ENCODE peak calls at places on chromosomes 11 and 22, in eight cellular contexts. One of them, this sample, is unnamed.

GRCh38 chr11:72848846-72849466 is 34.7 kb downstream of the ATG16L2 start:
- DNase-seq in NCI-H2171 treated with DMSO at 0.1 percent for 48 hours: peak; percentile 35
- DNase-seq in fibroblast of the aortic adventitia: peak; percentile 51
- DNase-seq in glutamatergic neuron: no peak
- DNase-seq in HL-60: peak; percentile 47
- DNase-seq in ureter: no peak
- DNase-seq in activated gamma-delta T cell treated with Interleukin-2 at 50 U/mL for 16 hours: peak; percentile 31
- DNase-seq in HAP-1: peak; percentile 23
- DNase-seq in this sample: peak; percentile 25

GRCh38 chr11:256952-257737 is 20.4 kb downstream of the PSMD13 start:
- DNase-seq in NCI-H2171 treated with DMSO at 0.1 percent for 48 hours: no peak
- DNase-seq in glutamatergic neuron: no peak
- DNase-seq in fibroblast of the aortic adventitia: no peak
- DNase-seq in activated gamma-delta T cell treated with Interleukin-2 at 50 U/mL for 16 hours: no peak
- DNase-seq in HAP-1: no peak
- DNase-seq in ureter: no peak
- DNase-seq in HL-60: peak; percentile 30
- DNase-seq in this sample: no peak

GRCh38 chr22:48889887-48890692 is 937.6 kb downstream of the BRD1 start:
- DNase-seq in HAP-1: no peak
- DNase-seq in fibroblast of the aortic adventitia: no peak
- DNase-seq in ureter: peak; percentile 19
- DNase-seq in NCI-H2171 treated with DMSO at 0.1 percent for 48 hours: no peak
- DNase-seq in activated gamma-delta T cell treated with Interleukin-2 at 50 U/mL for 16 hours: no peak
- DNase-seq in glutamatergic neuron: no peak
- DNase-seq in HL-60: no peak
- DNase-seq in this sample: no peak

GRCh38 chr11:12164061-12165014 is 53.9 kb downstream of the MICAL2 start:
- DNase-seq in glutamatergic neuron: no peak
- DNase-seq in HL-60: no peak
- DNase-seq in activated gamma-delta T cell treated with Interleukin-2 at 50 U/mL for 16 hours: no peak
- DNase-seq in HAP-1: peak; percentile 66
- DNase-seq in NCI-H2171 treated with DMSO at 0.1 percent for 48 hours: no peak
- DNase-seq in ureter: peak; percentile 42
- DNase-seq in fibroblast of the aortic adventitia: peak; percentile 88
- DNase-seq in this sample: no peak

GRCh38 chr11:1922411-1923113 is 3.1 kb downstream of the TNNT3 start:
- DNase-seq in activated gamma-delta T cell treated with Interleukin-2 at 50 U/mL for 16 hours: no peak
- DNase-seq in HL-60: no peak
- DNase-seq in glutamatergic neuron: no peak
- DNase-seq in NCI-H2171 treated with DMSO at 0.1 percent for 48 hours: no peak
- DNase-seq in HAP-1: no peak
- DNase-seq in fibroblast of the aortic adventitia: no peak
- DNase-seq in ureter: peak; percentile 45
- DNase-seq in this sample: no peak

GRCh38 chr11:88281317-88281712 is 56.2 kb downstream of the CTSC start:
- DNase-seq in HL-60: no peak
- DNase-seq in fibroblast of the aortic adventitia: peak; percentile 50
- DNase-seq in NCI-H2171 treated with DMSO at 0.1 percent for 48 hours: no peak
- DNase-seq in HAP-1: no peak
- DNase-seq in ureter: no peak
- DNase-seq in activated gamma-delta T cell treated with Interleukin-2 at 50 U/mL for 16 hours: no peak
- DNase-seq in glutamatergic neuron: no peak
- DNase-seq in this sample: peak; percentile 29

GRCh38 chr11:59224419-59224928 is 11.7 kb upstream of the MPEG1 start:
- DNase-seq in fibroblast of the aortic adventitia: peak; percentile 23
- DNase-seq in glutamatergic neuron: no peak
- DNase-seq in HAP-1: no peak
- DNase-seq in HL-60: peak; percentile 36
- DNase-seq in ureter: no peak
- DNase-seq in activated gamma-delta T cell treated with Interleukin-2 at 50 U/mL for 16 hours: no peak
- DNase-seq in NCI-H2171 treated with DMSO at 0.1 percent for 48 hours: no peak
- DNase-seq in this sample: peak; percentile 15

GRCh38 chr11:119378851-119379465 is 2.5 kb downstream of the USP2 start:
- DNase-seq in glutamatergic neuron: no peak
- DNase-seq in fibroblast of the aortic adventitia: no peak
- DNase-seq in ureter: no peak
- DNase-seq in HL-60: no peak
- DNase-seq in NCI-H2171 treated with DMSO at 0.1 percent for 48 hours: no peak
- DNase-seq in activated gamma-delta T cell treated with Interleukin-2 at 50 U/mL for 16 hours: no peak
- DNase-seq in HAP-1: no peak
- DNase-seq in this sample: no peak

GRCh38 chr22:46587492-46588278 is 32.5 kb upstream of the GRAMD4 start:
- DNase-seq in ureter: peak; percentile 63
- DNase-seq in HAP-1: no peak
- DNase-seq in NCI-H2171 treated with DMSO at 0.1 percent for 48 hours: peak; percentile 11
- DNase-seq in glutamatergic neuron: no peak
- DNase-seq in activated gamma-delta T cell treated with Interleukin-2 at 50 U/mL for 16 hours: peak; percentile 25
- DNase-seq in HL-60: no peak
- DNase-seq in fibroblast of the aortic adventitia: no peak
- DNase-seq in this sample: no peak

GRCh38 chr11:36455658-36456111 is 54.4 kb downstream of the TRAF6 start:
- DNase-seq in activated gamma-delta T cell treated with Interleukin-2 at 50 U/mL for 16 hours: no peak
- DNase-seq in HAP-1: no peak
- DNase-seq in HL-60: peak; percentile 59
- DNase-seq in fibroblast of the aortic adventitia: peak; percentile 95
- DNase-seq in ureter: peak; percentile 61
- DNase-seq in glutamatergic neuron: no peak
- DNase-seq in NCI-H2171 treated with DMSO at 0.1 percent for 48 hours: peak; percentile 34
- DNase-seq in this sample: no peak

GRCh38 chr11:120203626-120204025 is 7.2 kb upstream of the OAF start:
- DNase-seq in HL-60: no peak
- DNase-seq in glutamatergic neuron: no peak
- DNase-seq in ureter: no peak
- DNase-seq in activated gamma-delta T cell treated with Interleukin-2 at 50 U/mL for 16 hours: no peak
- DNase-seq in NCI-H2171 treated with DMSO at 0.1 percent for 48 hours: no peak
- DNase-seq in HAP-1: no peak
- DNase-seq in fibroblast of the aortic adventitia: no peak
- DNase-seq in this sample: no peak

GRCh38 chr22:35777335-35777975 is 59.8 kb downstream of the APOL5 start:
- DNase-seq in activated gamma-delta T cell treated with Interleukin-2 at 50 U/mL for 16 hours: no peak
- DNase-seq in HAP-1: no peak
- DNase-seq in glutamatergic neuron: no peak
- DNase-seq in HL-60: no peak
- DNase-seq in NCI-H2171 treated with DMSO at 0.1 percent for 48 hours: no peak
- DNase-seq in ureter: no peak
- DNase-seq in fibroblast of the aortic adventitia: peak; percentile 74
- DNase-seq in this sample: peak; percentile 73

This sample was measured in RKO.